ENCODE peak calls at places on chromosomes 11 and 22, in four cellular contexts. P is ureter, J is lower lobe of right lung, N is NCI-H524. L is an unnamed sample.

GRCh38 chr11:117907276-117908110 is 21.7 kb downstream of the TMPRSS13 start:
- DNase-seq in N (no peak), P (peak; percentile 93), J (peak; percentile 80), L (peak; percentile 16)

GRCh38 chr11:97544401-97544800 is 1154.6 kb downstream of the JRKL start:
- DNase-seq in J (no peak), N (no peak), P (no peak), L (no peak)

GRCh38 chr11:125514336-125515101 is 18.5 kb upstream of the FEZ1 start:
- DNase-seq in P (peak; percentile 63), J (no peak), N (no peak), L (peak; percentile 29)

GRCh38 chr11:46972343-46972742 is 35.8 kb downstream of the CSTPP1 start:
- DNase-seq in P (no peak), N (no peak), J (no peak), L (no peak)

GRCh38 chr22:38012604-38013072 is 28.3 kb upstream of the SOX10 start:
- DNase-seq in N (no peak), J (no peak), P (no peak), L (no peak)

GRCh38 chr11:86592659-86593451 is 79.6 kb downstream of the ME3 start:
- DNase-seq in N (peak; percentile 10), J (no peak), P (peak; percentile 84), L (peak; percentile 15)

GRCh38 chr22:28442951-28443876 is 236.4 kb downstream of the TTC28 start:
- DNase-seq in P (peak; percentile 77), N (peak; percentile 70), J (peak; percentile 63), L (no peak)

GRCh38 chr11:83272627-83273026 is 13.5 kb downstream of the CCDC90B start:
- DNase-seq in P (no peak), N (no peak), J (no peak), L (no peak)

GRCh38 chr11:358129-358805 is 11.0 kb upstream of the B4GALNT4 start:
- DNase-seq in P (no peak), N (no peak), J (no peak), L (no peak)

GRCh38 chr22:40022536-40023225 is 27.9 kb downstream of the FAM83F start:
- DNase-seq in J (no peak), N (no peak), P (peak; percentile 80), L (no peak)

GRCh38 chr11:3178349-3178748 is 13.2 kb upstream of the OSBPL5 start:
- DNase-seq in N (no peak), P (no peak), J (no peak), L (no peak)

GRCh38 chr11:44780940-44781631 is 54.3 kb downstream of the TSPAN18 start:
- DNase-seq in P (no peak), J (peak; percentile 33), N (no peak), L (no peak)

GRCh38 chr11:119317592-119318239 is 786 bp upstream of the MCAM start:
- DNase-seq in N (no peak), P (no peak), J (no peak), L (no peak)

GRCh38 chr22:46262449-46263207 is 515 bp downstream of the PKDREJ start:
- DNase-seq in N (peak; percentile 40), J (peak; percentile 84), P (no peak), L (no peak)